ENCODE peak calls at places on chromosome X, in eight cellular contexts. K, F, C, B, G, U, V and W are unnamed samples.

GRCh38 chrX:113726898-113727297 is 857.0 kb upstream of the HTR2C start:
- DNase-seq in K (no peak), F (no peak), C (no peak), B (no peak), G (no peak), U (no peak), V (no peak), W (peak; percentile 84)

GRCh38 chrX:153864101-153864500 is 21.9 kb downstream of the L1CAM start:
- DNase-seq in K (no peak), F (no peak), C (peak; percentile 4), B (no peak), G (no peak), U (no peak), V (no peak), W (no peak)

GRCh38 chrX:38800981-38801845 is at the start of gene MID1IP1:
- DNase-seq in K (peak; percentile 82), F (peak; percentile 89), C (peak; percentile 92), B (no peak), G (peak; percentile 46), U (peak; percentile 93), V (peak; percentile 94), W (peak; percentile 84)

GRCh38 chrX:290476-291166 is 9.4 kb downstream of the PLCXD1 start:
- DNase-seq in K (no peak), F (no peak), C (no peak), B (no peak), G (no peak), U (no peak), V (peak; percentile 11), W (no peak)

GRCh38 chrX:134315893-134316292 is 78.9 kb downstream of the CCDC160 start:
- DNase-seq in K (no peak), F (no peak), C (no peak), B (no peak), G (no peak), U (no peak), V (no peak), W (no peak)

GRCh38 chrX:42098897-42099296 is 175.5 kb upstream of the CASK start:
- DNase-seq in K (no peak), F (no peak), C (peak; percentile 4), B (no peak), G (no peak), U (no peak), V (peak; percentile 35), W (no peak)

GRCh38 chrX:38804481-38805293 is 3.4 kb downstream of the MID1IP1 start:
- DNase-seq in K (peak; percentile 10), F (peak; percentile 39), C (peak; percentile 40), B (no peak), G (no peak), U (peak; percentile 19), V (peak; percentile 48), W (no peak)

GRCh38 chrX:101462892-101463291 is 22.4 kb upstream of the ARMCX4 start:
- DNase-seq in K (peak; percentile 60), F (no peak), C (peak; percentile 11), B (peak; percentile 0), G (no peak), U (no peak), V (no peak), W (no peak)

GRCh38 chrX:104392350-104392749 is 137.6 kb upstream of the ESX1 start:
- DNase-seq in K (no peak), F (no peak), C (no peak), B (no peak), G (no peak), U (no peak), V (no peak), W (no peak)

GRCh38 chrX:56733459-56734046 is 4.5 kb downstream of the NBDY start:
- DNase-seq in K (peak; percentile 14), F (peak; percentile 70), C (peak; percentile 49), B (peak; percentile 5), G (peak; percentile 68), U (peak; percentile 64), V (no peak), W (peak; percentile 28)

GRCh38 chrX:21479695-21480280 is 105.6 kb downstream of the CNKSR2 start:
- DNase-seq in K (peak; percentile 31), F (peak; percentile 22), C (peak; percentile 43), B (peak; percentile 26), G (no peak), U (peak; percentile 49), V (no peak), W (peak; percentile 21)

GRCh38 chrX:135605906-135606305 is 85.4 kb downstream of the INTS6L start:
- DNase-seq in K (no peak), F (no peak), C (no peak), B (no peak), G (no peak), U (no peak), V (no peak), W (no peak)

GRCh38 chrX:40411350-40412111 is 169.2 kb upstream of the ATP6AP2 start:
- DNase-seq in K (no peak), F (no peak), C (peak; percentile 51), B (no peak), G (no peak), U (no peak), V (no peak), W (no peak)

GRCh38 chrX:7027071-7027470 is 120.4 kb upstream of the STS start:
- DNase-seq in K (no peak), F (no peak), C (no peak), B (no peak), G (no peak), U (peak; percentile 27), V (no peak), W (no peak)

GRCh38 chrX:110003167-110004156 is 548 bp downstream of the TMEM164 start:
- DNase-seq in K (no peak), F (peak; percentile 23), C (no peak), B (no peak), G (no peak), U (no peak), V (peak; percentile 35), W (no peak)

GRCh38 chrX:1521459-1521956 is 15.5 kb downstream of the P2RY8 start:
- DNase-seq in K (no peak), F (peak; percentile 89), C (no peak), B (no peak), G (no peak), U (no peak), V (no peak), W (no peak)

GRCh38 chrX:21985332-21985777 is 44.8 kb downstream of the SMS start:
- DNase-seq in K (peak; percentile 79), F (peak; percentile 74), C (peak; percentile 53), B (peak; percentile 29), G (peak; percentile 42), U (peak; percentile 66), V (peak; percentile 45), W (peak; percentile 67)

GRCh38 chrX:69424161-69424560 is 80.0 kb upstream of the NALF2 start:
- DNase-seq in K (no peak), F (no peak), C (no peak), B (peak; percentile 5), G (no peak), U (no peak), V (no peak), W (no peak)

GRCh38 chrX:40268126-40268525 is 170.4 kb upstream of the BCOR start:
- DNase-seq in K (no peak), F (no peak), C (no peak), B (no peak), G (no peak), U (no peak), V (no peak), W (no peak)

GRCh38 chrX:153771261-153771681 is 7.2 kb downstream of the PLXNB3 start:
- DNase-seq in K (no peak), F (no peak), C (no peak), B (no peak), G (no peak), U (no peak), V (no peak), W (no peak)

GRCh38 chrX:40459576-40460158 is 121.1 kb upstream of the ATP6AP2 start:
- DNase-seq in K (no peak), F (no peak), C (no peak), B (no peak), G (no peak), U (no peak), V (no peak), W (no peak)

GRCh38 chrX:105636667-105637066 is 185.7 kb upstream of the NRK start:
- DNase-seq in K (no peak), F (no peak), C (no peak), B (no peak), G (no peak), U (no peak), V (no peak), W (no peak)

GRCh38 chrX:53544936-53545335 is 110.8 kb upstream of the HSD17B10 start:
- DNase-seq in K (peak; percentile 26), F (no peak), C (no peak), B (no peak), G (no peak), U (no peak), V (no peak), W (no peak)

GRCh38 chrX:47174376-47174775 is 19.3 kb upstream of the UBA1 start:
- DNase-seq in K (no peak), F (no peak), C (no peak), B (no peak), G (no peak), U (no peak), V (no peak), W (no peak)

GRCh38 chrX:45596190-45596808 is 395.6 kb upstream of the DIPK2B start:
- DNase-seq in K (no peak), F (no peak), C (no peak), B (no peak), G (no peak), U (no peak), V (no peak), W (no peak)

GRCh38 chrX:7706032-7706431 is 136.9 kb upstream of the VCX start:
- DNase-seq in K (no peak), F (no peak), C (no peak), B (no peak), G (no peak), U (peak; percentile 8), V (no peak), W (no peak)

GRCh38 chrX:153774576-153775292 is 6.1 kb upstream of the SRPK3 start:
- DNase-seq in K (no peak), F (no peak), C (peak; percentile 4), B (no peak), G (no peak), U (no peak), V (peak; percentile 8), W (no peak)

GRCh38 chrX:20066968-20067708 is 49.6 kb downstream of the MAP7D2 start:
- DNase-seq in K (peak; percentile 58), F (peak; percentile 38), C (peak; percentile 14), B (peak; percentile 12), G (no peak), U (peak; percentile 52), V (no peak), W (peak; percentile 54)

GRCh38 chrX:285076-285677 is 4.0 kb downstream of the PLCXD1 start:
- DNase-seq in K (no peak), F (no peak), C (no peak), B (no peak), G (no peak), U (no peak), V (no peak), W (no peak)

GRCh38 chrX:71095971-71096701 is 485 bp downstream of the FOXO4 start:
- DNase-seq in K (no peak), F (no peak), C (no peak), B (peak; percentile 78), G (no peak), U (peak; percentile 72), V (no peak), W (peak; percentile 78)

GRCh38 chrX:152641996-152642395 is 4.3 kb downstream of the GABRQ start:
- DNase-seq in K (peak; percentile 44), F (no peak), C (peak; percentile 42), B (no peak), G (no peak), U (no peak), V (no peak), W (no peak)

GRCh38 chrX:16589211-16589610 is 60.7 kb upstream of the S100G start:
- DNase-seq in K (no peak), F (peak; percentile 20), C (no peak), B (no peak), G (no peak), U (no peak), V (no peak), W (no peak)